ENCODE peak calls at places on chromosome X, in seven cellular contexts. One of them, this sample, is unnamed.

GRCh38 chrX:85107407-85107806 is 103.7 kb downstream of the APOOL start:
- DNase-seq in progenitor cell of endocrine pancreas: no peak
- DNase-seq in breast epithelium: no peak
- DNase-seq in choroid plexus epithelial cell: no peak
- DNase-seq in cardiac muscle cell: no peak
- DNase-seq in RWPE1: peak; percentile 4
- DNase-seq in colonic mucosa: no peak
- DNase-seq in this sample: no peak

GRCh38 chrX:48468247-48468671 is 1.8 kb downstream of the SLC38A5 start:
- DNase-seq in RWPE1: no peak
- DNase-seq in cardiac muscle cell: no peak
- DNase-seq in colonic mucosa: peak; percentile 54
- DNase-seq in progenitor cell of endocrine pancreas: no peak
- DNase-seq in breast epithelium: no peak
- DNase-seq in choroid plexus epithelial cell: no peak
- DNase-seq in this sample: no peak

GRCh38 chrX:20595928-20596550 is 329.3 kb upstream of the RPS6KA3 start:
- DNase-seq in breast epithelium: no peak
- DNase-seq in cardiac muscle cell: no peak
- DNase-seq in choroid plexus epithelial cell: peak; percentile 2
- DNase-seq in RWPE1: no peak
- DNase-seq in progenitor cell of endocrine pancreas: no peak
- DNase-seq in colonic mucosa: no peak
- DNase-seq in this sample: no peak

GRCh38 chrX:83535417-83536244 is 27.5 kb downstream of the POU3F4 start:
- DNase-seq in breast epithelium: no peak
- DNase-seq in choroid plexus epithelial cell: no peak
- DNase-seq in colonic mucosa: no peak
- DNase-seq in progenitor cell of endocrine pancreas: no peak
- DNase-seq in RWPE1: no peak
- DNase-seq in cardiac muscle cell: no peak
- DNase-seq in this sample: no peak

GRCh38 chrX:19829817-19830216 is 57.6 kb downstream of the SH3KBP1 start:
- DNase-seq in breast epithelium: no peak
- DNase-seq in progenitor cell of endocrine pancreas: no peak
- DNase-seq in cardiac muscle cell: no peak
- DNase-seq in choroid plexus epithelial cell: no peak
- DNase-seq in RWPE1: no peak
- DNase-seq in colonic mucosa: no peak
- DNase-seq in this sample: no peak

GRCh38 chrX:17174671-17175070 is 200.3 kb upstream of the NHS start:
- DNase-seq in progenitor cell of endocrine pancreas: no peak
- DNase-seq in colonic mucosa: no peak
- DNase-seq in breast epithelium: no peak
- DNase-seq in cardiac muscle cell: no peak
- DNase-seq in RWPE1: no peak
- DNase-seq in choroid plexus epithelial cell: no peak
- DNase-seq in this sample: no peak

GRCh38 chrX:136205882-136206281 is 45.3 kb downstream of the MAP7D3 start:
- DNase-seq in colonic mucosa: no peak
- DNase-seq in cardiac muscle cell: no peak
- DNase-seq in breast epithelium: no peak
- DNase-seq in RWPE1: no peak
- DNase-seq in choroid plexus epithelial cell: no peak
- DNase-seq in progenitor cell of endocrine pancreas: no peak
- DNase-seq in this sample: no peak

GRCh38 chrX:40176979-40177430 is 79.2 kb upstream of the BCOR start:
- DNase-seq in cardiac muscle cell: peak; percentile 50
- DNase-seq in breast epithelium: no peak
- DNase-seq in colonic mucosa: peak; percentile 26
- DNase-seq in choroid plexus epithelial cell: peak; percentile 64
- DNase-seq in progenitor cell of endocrine pancreas: no peak
- DNase-seq in RWPE1: no peak
- DNase-seq in this sample: no peak

GRCh38 chrX:54042609-54043010 is 1.7 kb downstream of the PHF8 start:
- DNase-seq in progenitor cell of endocrine pancreas: peak; percentile 30
- DNase-seq in colonic mucosa: peak; percentile 26
- DNase-seq in cardiac muscle cell: peak; percentile 72
- DNase-seq in choroid plexus epithelial cell: peak; percentile 68
- DNase-seq in RWPE1: peak; percentile 48
- DNase-seq in breast epithelium: peak; percentile 48
- DNase-seq in this sample: peak; percentile 47

GRCh38 chrX:80816051-80816450 is 6.4 kb upstream of the BRWD3 start:
- DNase-seq in breast epithelium: no peak
- DNase-seq in cardiac muscle cell: no peak
- DNase-seq in progenitor cell of endocrine pancreas: no peak
- DNase-seq in colonic mucosa: no peak
- DNase-seq in RWPE1: no peak
- DNase-seq in choroid plexus epithelial cell: no peak
- DNase-seq in this sample: no peak

GRCh38 chrX:150282953-150283352 is 80.2 kb upstream of the MAMLD1 start:
- DNase-seq in cardiac muscle cell: no peak
- DNase-seq in RWPE1: no peak
- DNase-seq in progenitor cell of endocrine pancreas: no peak
- DNase-seq in choroid plexus epithelial cell: no peak
- DNase-seq in breast epithelium: no peak
- DNase-seq in colonic mucosa: no peak
- DNase-seq in this sample: no peak

DNA sequence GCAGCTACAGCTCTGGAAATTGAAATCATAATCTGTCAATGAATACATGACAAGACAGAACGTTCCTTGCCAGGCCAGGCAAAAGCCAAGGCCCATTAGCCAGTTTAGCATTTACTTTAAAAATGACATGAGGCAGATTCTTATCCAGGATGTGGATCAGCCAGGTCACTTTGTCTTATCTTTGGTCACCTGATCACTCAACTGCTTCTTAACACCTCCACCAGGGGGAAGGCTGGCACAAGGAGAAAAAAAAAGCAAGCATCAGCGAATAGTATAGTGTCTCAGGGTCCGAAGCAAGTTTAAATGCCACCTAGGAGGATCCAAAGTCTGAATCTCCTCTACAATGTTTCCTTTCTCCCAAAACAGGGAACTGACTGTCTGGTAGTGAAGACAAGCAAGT is 18.8 kb downstream of the ATP1B4 start:
- DNase-seq in progenitor cell of endocrine pancreas: no peak
- DNase-seq in cardiac muscle cell: no peak
- DNase-seq in RWPE1: peak; percentile 30
- DNase-seq in breast epithelium: no peak
- DNase-seq in colonic mucosa: no peak
- DNase-seq in choroid plexus epithelial cell: peak; percentile 16
- DNase-seq in this sample: peak; percentile 43
- TF ChIP-seq CTCF in progenitor cell of endocrine pancreas: peak; percentile 17
- TF ChIP-seq CTCF in cardiac muscle cell: peak; percentile 6
- TF ChIP-seq CTCF in RWPE1: peak; percentile 29
- TF ChIP-seq CTCF in breast epithelium: no peak
- TF ChIP-seq CTCF in colonic mucosa: no peak
- TF ChIP-seq CTCF in choroid plexus epithelial cell: peak; percentile 37
- TF ChIP-seq CTCF in this sample: peak; percentile 43

GRCh38 chrX:153568612-153569011 is 30.3 kb downstream of the CCNQ start:
- DNase-seq in progenitor cell of endocrine pancreas: no peak
- DNase-seq in colonic mucosa: no peak
- DNase-seq in breast epithelium: no peak
- DNase-seq in RWPE1: no peak
- DNase-seq in choroid plexus epithelial cell: no peak
- DNase-seq in cardiac muscle cell: no peak
- DNase-seq in this sample: no peak
- TF ChIP-seq CTCF in progenitor cell of endocrine pancreas: peak; percentile 27
- TF ChIP-seq CTCF in colonic mucosa: no peak
- TF ChIP-seq CTCF in breast epithelium: no peak
- TF ChIP-seq CTCF in RWPE1: no peak
- TF ChIP-seq CTCF in choroid plexus epithelial cell: peak; percentile 9
- TF ChIP-seq CTCF in cardiac muscle cell: no peak
- TF ChIP-seq CTCF in this sample: no peak

GRCh38 chrX:75623535-75623934 is 100.7 kb upstream of the ZDHHC15 start:
- DNase-seq in progenitor cell of endocrine pancreas: no peak
- DNase-seq in RWPE1: no peak
- DNase-seq in breast epithelium: no peak
- DNase-seq in cardiac muscle cell: peak; percentile 2
- DNase-seq in choroid plexus epithelial cell: peak; percentile 1
- DNase-seq in colonic mucosa: no peak
- DNase-seq in this sample: no peak
- TF ChIP-seq CTCF in progenitor cell of endocrine pancreas: peak; percentile 39
- TF ChIP-seq CTCF in RWPE1: no peak
- TF ChIP-seq CTCF in breast epithelium: no peak
- TF ChIP-seq CTCF in cardiac muscle cell: no peak
- TF ChIP-seq CTCF in choroid plexus epithelial cell: peak; percentile 2
- TF ChIP-seq CTCF in colonic mucosa: no peak
- TF ChIP-seq CTCF in this sample: no peak

DNA sequence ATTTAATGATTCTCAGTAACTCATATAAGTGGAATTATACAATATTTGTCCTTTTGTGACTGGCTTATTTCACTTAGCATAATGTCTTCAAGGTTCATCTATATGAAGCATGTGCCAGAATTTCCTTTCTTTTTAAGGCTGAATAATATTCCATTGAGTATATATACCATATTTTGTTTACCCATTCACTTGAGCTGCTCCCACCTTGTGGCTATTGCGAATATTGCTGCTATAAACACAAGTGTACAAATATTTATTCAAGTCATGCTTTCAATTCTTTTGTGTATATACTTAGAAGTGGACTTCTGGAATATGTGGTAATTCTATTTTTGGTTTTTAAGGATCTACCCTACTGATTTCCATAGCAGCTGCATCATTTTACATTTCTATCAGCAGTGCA is 219.1 kb downstream of the MID1 start:
- DNase-seq in choroid plexus epithelial cell: no peak
- DNase-seq in breast epithelium: no peak
- DNase-seq in progenitor cell of endocrine pancreas: no peak
- DNase-seq in RWPE1: no peak
- DNase-seq in colonic mucosa: no peak
- DNase-seq in cardiac muscle cell: no peak
- DNase-seq in this sample: no peak
- TF ChIP-seq CTCF in choroid plexus epithelial cell: peak; percentile 20
- TF ChIP-seq CTCF in breast epithelium: no peak
- TF ChIP-seq CTCF in progenitor cell of endocrine pancreas: no peak
- TF ChIP-seq CTCF in RWPE1: no peak
- TF ChIP-seq CTCF in colonic mucosa: no peak
- TF ChIP-seq CTCF in cardiac muscle cell: no peak
- TF ChIP-seq CTCF in this sample: no peak

DNA sequence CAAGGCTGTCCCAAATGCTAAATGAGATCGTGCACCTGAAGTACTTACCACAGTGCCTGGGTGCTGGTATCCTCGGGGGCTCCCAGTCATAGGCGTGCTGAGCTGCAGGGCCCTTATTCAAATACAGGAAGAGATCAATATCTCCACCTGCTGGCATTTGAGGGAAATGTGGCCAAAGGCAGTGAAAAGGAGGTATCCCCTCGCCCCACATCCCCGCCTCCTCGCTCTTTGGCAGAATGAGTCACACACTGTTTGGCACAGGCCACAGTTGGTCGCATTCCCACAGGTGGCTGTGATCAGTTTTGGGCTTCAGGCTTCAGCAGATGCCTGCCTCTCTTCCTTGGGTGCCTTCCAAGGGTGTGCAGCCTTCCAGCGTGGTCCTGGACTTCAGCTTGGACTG is 28.4 kb downstream of the ZNF185 start:
- DNase-seq in choroid plexus epithelial cell: peak; percentile 65
- DNase-seq in colonic mucosa: peak; percentile 47
- DNase-seq in progenitor cell of endocrine pancreas: peak; percentile 22
- DNase-seq in RWPE1: peak; percentile 69
- DNase-seq in breast epithelium: peak; percentile 63
- DNase-seq in cardiac muscle cell: no peak
- DNase-seq in this sample: peak; percentile 79
- TF ChIP-seq CTCF in choroid plexus epithelial cell: peak; percentile 67
- TF ChIP-seq CTCF in colonic mucosa: peak; percentile 13
- TF ChIP-seq CTCF in progenitor cell of endocrine pancreas: peak; percentile 39
- TF ChIP-seq CTCF in RWPE1: peak; percentile 60
- TF ChIP-seq CTCF in breast epithelium: no peak
- TF ChIP-seq CTCF in cardiac muscle cell: peak; percentile 46
- TF ChIP-seq CTCF in this sample: peak; percentile 39

DNA sequence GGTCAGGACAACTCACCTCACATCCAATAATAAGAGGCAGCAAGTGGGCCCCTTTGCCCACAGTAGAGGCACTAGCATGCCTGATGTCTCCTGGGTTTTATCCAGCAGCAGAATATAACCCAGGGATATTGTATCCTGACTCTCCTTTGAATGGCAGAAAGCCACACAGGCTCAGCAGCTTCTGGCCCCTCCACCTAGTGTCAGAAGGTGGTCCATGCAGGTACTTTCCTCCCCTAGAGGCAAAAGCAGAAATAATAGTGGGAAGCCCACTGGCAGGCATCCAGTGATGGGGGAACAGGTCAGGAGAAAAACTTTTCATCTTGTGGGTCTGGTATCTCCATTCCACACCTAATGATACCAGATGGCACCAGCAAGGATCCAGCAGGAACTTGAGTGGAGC is 75.5 kb upstream of the IRS4 start:
- DNase-seq in colonic mucosa: no peak
- DNase-seq in choroid plexus epithelial cell: no peak
- DNase-seq in cardiac muscle cell: peak; percentile 14
- DNase-seq in breast epithelium: no peak
- DNase-seq in progenitor cell of endocrine pancreas: no peak
- DNase-seq in RWPE1: no peak
- DNase-seq in this sample: no peak
- TF ChIP-seq CTCF in colonic mucosa: no peak
- TF ChIP-seq CTCF in choroid plexus epithelial cell: no peak
- TF ChIP-seq CTCF in cardiac muscle cell: no peak
- TF ChIP-seq CTCF in breast epithelium: no peak
- TF ChIP-seq CTCF in progenitor cell of endocrine pancreas: peak; percentile 57
- TF ChIP-seq CTCF in RWPE1: no peak
- TF ChIP-seq CTCF in this sample: no peak

DNA sequence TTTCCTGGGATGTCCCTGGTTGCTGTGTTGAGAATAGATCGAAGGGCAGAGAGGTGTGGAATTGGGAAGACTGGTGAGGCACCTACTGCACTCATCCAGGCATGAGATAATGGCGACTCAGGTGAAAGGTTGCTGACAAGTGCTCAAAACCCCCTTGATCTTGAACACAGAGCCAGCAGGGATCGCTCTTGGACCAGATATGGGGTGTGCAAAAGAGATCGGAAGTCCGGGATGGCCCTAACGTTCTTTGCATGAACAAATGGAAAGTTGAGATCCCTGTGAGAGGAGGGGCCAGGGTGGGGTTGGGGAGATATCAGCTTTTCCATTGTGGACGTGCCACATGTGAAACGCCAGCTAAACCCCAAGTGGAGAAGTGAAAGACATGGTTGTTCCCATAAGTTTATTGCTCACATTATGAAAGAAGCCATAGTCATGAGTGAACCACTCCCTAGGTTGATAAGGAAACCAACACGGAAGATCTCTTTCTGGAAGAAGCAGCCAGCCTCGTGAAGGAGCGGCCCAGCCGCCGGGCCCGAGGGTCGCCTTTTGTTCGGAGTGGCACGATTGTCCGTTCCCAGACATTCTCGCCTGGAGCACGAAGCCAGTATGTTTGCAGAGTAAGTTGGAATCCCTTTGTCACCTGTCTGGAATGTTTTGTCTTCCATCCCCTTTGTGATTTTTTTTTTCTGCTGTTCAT is 22.6 kb upstream of the CLCN4 start:
- DNase-seq in cardiac muscle cell: no peak
- DNase-seq in RWPE1: no peak
- DNase-seq in choroid plexus epithelial cell: no peak
- DNase-seq in progenitor cell of endocrine pancreas: no peak
- DNase-seq in colonic mucosa: no peak
- DNase-seq in breast epithelium: no peak
- DNase-seq in this sample: no peak
- TF ChIP-seq CTCF in cardiac muscle cell: no peak
- TF ChIP-seq CTCF in RWPE1: no peak
- TF ChIP-seq CTCF in choroid plexus epithelial cell: no peak
- TF ChIP-seq CTCF in progenitor cell of endocrine pancreas: no peak
- TF ChIP-seq CTCF in colonic mucosa: no peak
- TF ChIP-seq CTCF in breast epithelium: no peak
- TF ChIP-seq CTCF in this sample: no peak